ENCODE peak calls at places on chromosomes 2 and 18, in ten cellular contexts. M is OCI-LY7, E is neural progenitor cell, Q is MM.1S, O is Karpas-422, C is keratinocyte, U is IMR-90, V is endothelial cell of umbilical vein, T is hepatocyte, K is SK-N-SH. S is an unnamed sample. For H4K20me1, the result is how much of the 10 kb centered on the place peaks cover.

GRCh38 chr2:166126014-166126639 is 1.7 kb downstream of the SCN1A start:
- DNase-seq in Q (no peak), E (no peak), K (no peak), M (no peak), V (no peak), O (no peak), U (no peak), T (no peak), C (no peak), S (peak)

GRCh38 chr2:235573331-235574221 is 79.7 kb downstream of the AGAP1 start:
- DNase-seq in Q (no peak), T (no peak), V (peak), E (peak), C (no peak), M (no peak), O (no peak), K (peak), U (no peak), S (no peak)

GRCh38 chr2:225471039-225471438 is 71.5 kb downstream of the NYAP2 start:
- DNase-seq in U (no peak), K (no peak), O (no peak), V (no peak), M (no peak), E (no peak), Q (no peak), C (no peak), T (no peak), S (no peak)

GRCh38 chr18:53541924-53542323 is 682.5 kb downstream of the MBD2 start:
- DNase-seq in O (no peak), T (no peak), E (no peak), M (no peak), C (no peak), U (no peak), V (no peak), Q (no peak), K (no peak), S (no peak)

GRCh38 chr2:208657468-208657867 is 250.9 kb downstream of the PTH2R start:
- DNase-seq in U (no peak), M (no peak), E (peak), Q (no peak), C (no peak), T (no peak), K (peak), O (no peak), V (no peak), S (no peak)

GRCh38 chr2:133489641-133490411 is 78.4 kb downstream of the NCKAP5 start:
- DNase-seq in O (no peak), U (peak), Q (no peak), E (no peak), K (no peak), C (no peak), V (no peak), M (no peak), T (no peak), S (peak)

GRCh38 chr2:57218206-57218605 is 828.4 kb upstream of the VRK2 start:
- DNase-seq in O (no peak), U (no peak), Q (no peak), V (no peak), K (no peak), C (no peak), T (no peak), E (no peak), M (no peak), S (no peak)

GRCh38 chr2:72154386-72154785 is 6.7 kb upstream of the CYP26B1 start:
- DNase-seq in M (no peak), T (no peak), C (no peak), V (no peak), K (no peak), O (no peak), E (no peak), U (no peak), Q (no peak), S (no peak)

GRCh38 chr18:67932261-67932660 is 415.7 kb upstream of the DSEL start:
- DNase-seq in U (no peak), K (no peak), M (no peak), O (no peak), E (no peak), V (no peak), Q (no peak), C (no peak), T (no peak), S (no peak)

GRCh38 chr2:111138834-111139233 is 18.1 kb downstream of the BCL2L11 start:
- DNase-seq in O (no peak), Q (no peak), U (no peak), M (no peak), C (no peak), V (no peak), E (no peak), T (no peak), K (no peak), S (no peak)

GRCh38 chr2:160156665-160157064 is 43.4 kb downstream of the ITGB6 start:
- DNase-seq in K (no peak), M (no peak), V (peak), O (no peak), U (peak), Q (no peak), C (no peak), E (no peak), T (no peak), S (peak)

GRCh38 chr2:16645088-16645487 is 20.5 kb downstream of the CYRIA start:
- DNase-seq in U (no peak), V (no peak), E (no peak), Q (no peak), T (no peak), M (no peak), O (no peak), K (no peak), C (no peak), S (peak)
- H4K20me1 ChIP-seq in U (under half), V (under half), E (under half), Q (under half), T (under half), M (under half), O (under half), K (under half), C (under half), S (under half)

GRCh38 chr18:34864836-34865497 is 154.9 kb downstream of the DTNA start:
- DNase-seq in C (no peak), T (no peak), K (peak), U (no peak), M (no peak), Q (no peak), O (no peak), E (no peak), V (no peak), S (no peak)
- H3K4me2 ChIP-seq in C (no peak), T (no peak), K (no peak), U (no peak), M (no peak), Q (no peak), O (no peak), E (no peak), V (no peak), S (no peak)

DNA sequence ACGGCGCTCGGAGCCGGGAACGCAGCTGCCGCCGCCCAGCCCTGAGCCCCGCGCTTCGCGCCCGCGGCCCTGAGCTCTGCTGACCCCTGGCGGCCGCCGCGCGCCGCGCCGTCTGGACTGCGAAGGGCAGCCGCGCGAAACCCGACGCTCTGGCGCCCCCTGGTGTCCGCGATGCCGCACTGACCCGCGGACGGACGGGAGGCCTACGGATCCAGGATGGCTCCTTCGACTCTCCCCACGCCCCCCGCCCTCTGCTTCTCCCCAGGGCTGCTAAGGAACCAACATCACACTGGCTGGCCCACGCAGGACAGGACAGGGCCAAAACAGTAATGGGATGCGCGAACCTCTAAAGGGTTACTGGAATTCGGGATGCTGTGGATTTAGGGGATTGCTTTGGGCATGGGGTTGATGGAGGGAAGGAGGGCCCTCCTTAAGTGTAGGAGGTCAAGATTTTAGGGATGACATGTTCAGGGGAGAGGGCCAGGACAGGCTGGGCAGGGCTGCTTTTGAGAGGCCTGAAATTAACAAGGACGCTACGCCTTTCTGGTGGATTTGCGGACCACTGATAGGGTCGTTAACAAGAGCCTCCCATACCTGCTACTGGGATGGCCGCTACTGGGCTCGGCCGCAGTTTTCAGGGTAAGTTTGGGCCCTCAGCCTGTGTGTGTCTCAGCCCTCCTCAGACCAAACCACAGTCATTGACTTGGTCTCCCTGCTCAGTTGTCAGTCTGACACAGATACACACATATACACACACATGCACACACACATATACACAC is 181.1 kb downstream of the SMAD2 start:
- DNase-seq in V (peak), E (peak), U (peak), M (peak), K (peak), T (peak), Q (peak), C (no peak), O (peak), S (peak)
- H3K4me3 ChIP-seq in V (peak), E (peak), U (peak), M (no peak), K (peak), T (peak), Q (peak), C (no peak), O (no peak), S (peak)

GRCh38 chr2:158458617-158458920 is 1.8 kb downstream of the PKP4 start:
- DNase-seq in V (no peak), E (no peak), T (no peak), U (peak), K (peak), C (no peak), M (no peak), O (no peak), Q (no peak), S (peak)

GRCh38 chr2:158459161-158460003 is 2.6 kb downstream of the PKP4 start:
- DNase-seq in V (peak), K (no peak), C (no peak), U (no peak), T (no peak), E (no peak), Q (no peak), O (no peak), M (no peak), S (peak)

GRCh38 chr2:158463496-158464095 is 6.8 kb downstream of the PKP4 start:
- DNase-seq in C (no peak), Q (no peak), E (no peak), V (no peak), U (no peak), K (no peak), T (no peak), M (no peak), O (no peak), S (no peak)

GRCh38 chr2:158457826-158458616 is 1.3 kb downstream of the PKP4 start:
- DNase-seq in K (peak), O (no peak), Q (peak), U (peak), C (no peak), T (peak), V (peak), E (peak), M (peak), S (peak)

DNA sequence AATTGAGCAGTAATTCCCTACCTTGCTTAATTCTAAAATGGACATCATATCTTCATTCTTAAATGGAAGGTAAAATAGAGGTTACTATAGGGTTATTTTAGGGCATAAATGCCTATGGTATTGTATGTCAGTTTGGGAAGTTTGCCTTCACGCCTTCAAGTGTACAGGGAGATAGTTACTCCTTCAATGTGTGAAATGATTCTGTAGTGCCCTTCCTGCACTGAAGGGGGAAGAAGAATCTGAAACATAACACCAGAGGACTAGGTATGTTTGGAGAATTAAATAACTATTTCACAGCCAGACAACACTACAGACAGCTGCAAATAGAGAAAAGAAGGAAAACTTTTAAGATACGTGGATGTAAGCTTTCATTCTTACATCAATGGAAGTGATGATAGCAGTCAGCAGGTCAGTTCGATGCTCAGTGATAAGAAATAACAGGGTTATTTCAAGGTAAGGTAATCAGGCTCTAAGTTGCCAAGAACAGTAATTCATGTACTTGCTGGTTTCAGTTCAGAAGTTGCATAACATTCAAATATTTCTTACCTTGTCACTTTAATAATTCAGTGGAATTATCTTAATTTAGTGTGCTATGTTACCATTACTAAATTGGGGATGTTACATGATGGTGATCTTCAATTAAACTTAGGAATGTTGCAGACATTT is 4.0 kb downstream of the PKP4 start:
- DNase-seq in V (peak), Q (no peak), K (no peak), T (no peak), C (no peak), M (no peak), E (no peak), O (no peak), U (no peak), S (no peak)
- H4K20me1 ChIP-seq in V (under half), Q (under half), K (under half), T (under half), C (under half), M (under half), E (half or more), O (under half), U (under half), S (half or more)

DNA sequence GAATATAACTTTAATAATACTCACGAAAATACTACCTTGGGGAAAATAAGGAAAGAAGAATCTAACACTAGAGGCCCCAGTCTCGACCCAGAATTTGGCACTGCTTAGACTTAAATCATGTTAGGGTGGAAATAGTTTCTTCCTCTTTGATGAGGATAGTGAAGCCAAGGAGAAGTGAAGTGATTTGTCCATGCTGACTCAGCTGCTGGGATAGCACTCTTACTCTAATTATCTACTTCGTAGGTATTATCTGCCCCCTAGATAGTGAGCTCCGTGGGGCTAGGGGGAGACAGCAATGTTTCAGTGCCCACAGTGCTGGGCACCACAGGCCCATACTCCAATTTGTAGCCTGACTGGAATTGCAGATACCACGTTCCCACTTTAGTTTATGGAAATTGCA is 2.6 kb downstream of the KCTD1 start:
- DNase-seq in C (no peak), T (no peak), U (no peak), O (no peak), Q (no peak), M (no peak), V (no peak), E (no peak), K (no peak), S (no peak)
- H3K4me2 ChIP-seq in C (peak), T (peak), U (peak), O (no peak), Q (peak), M (peak), V (peak), E (peak), K (peak), S (peak)

GRCh38 chr18:25329783-25330182 is 22.2 kb downstream of the ZNF521 start:
- DNase-seq in E (peak), T (no peak), Q (no peak), U (no peak), K (no peak), C (no peak), V (no peak), M (no peak), O (no peak), S (no peak)
- H3K4me3 ChIP-seq in E (no peak), T (no peak), Q (no peak), U (no peak), K (no peak), C (no peak), V (no peak), M (no peak), O (no peak), S (no peak)

GRCh38 chr2:241565413-241565812 is 6.9 kb downstream of the BOK start:
- DNase-seq in T (no peak), U (no peak), Q (no peak), O (no peak), K (no peak), V (no peak), M (no peak), E (no peak), C (no peak), S (no peak)
- H4K20me1 ChIP-seq in T (under half), U (half or more), Q (under half), O (under half), K (under half), V (under half), M (under half), E (under half), C (under half), S (half or more)

DNA sequence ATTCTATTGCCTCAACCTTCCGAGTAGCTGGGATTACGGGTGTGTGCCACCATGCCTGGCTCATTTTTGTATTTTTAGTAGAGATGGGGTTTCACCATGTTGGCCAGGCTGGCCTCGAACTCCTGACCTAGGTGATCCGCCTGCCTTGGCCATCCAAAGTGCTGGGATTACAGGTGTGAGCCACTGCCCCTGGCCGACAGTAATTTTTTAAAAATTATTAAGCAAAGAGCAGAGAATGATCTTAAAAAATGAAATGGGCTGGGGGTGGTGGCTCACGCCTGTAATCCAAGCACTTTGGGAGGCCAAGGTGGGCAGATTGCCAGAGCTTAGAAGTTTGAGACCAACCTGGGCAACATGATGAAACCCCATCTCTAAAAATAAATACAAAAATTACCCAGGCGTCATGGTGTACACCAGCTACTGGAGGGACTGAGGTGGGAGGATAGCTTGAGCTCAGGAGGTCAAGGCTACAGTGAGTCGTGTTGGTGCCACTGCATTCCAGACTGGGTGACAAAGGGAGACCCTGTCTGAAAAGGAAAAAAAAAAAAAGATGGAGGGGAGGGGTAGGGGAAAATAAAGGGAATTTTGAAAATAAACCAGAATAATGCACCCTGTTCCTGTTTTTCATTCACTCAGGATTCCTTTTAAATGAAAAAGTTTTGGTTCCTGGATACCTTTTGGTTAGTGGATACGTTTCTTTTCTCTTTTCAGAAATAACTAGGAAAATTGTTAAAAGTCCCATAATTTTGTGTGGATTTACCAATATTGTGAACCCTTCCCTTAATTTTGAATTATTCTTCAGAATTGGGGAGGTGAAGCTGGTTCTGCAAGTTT is 33.9 kb downstream of the MAP4K4 start:
- DNase-seq in K (no peak), T (no peak), Q (no peak), C (no peak), E (no peak), M (no peak), O (no peak), U (no peak), V (no peak), S (no peak)
- H3K4me2 ChIP-seq in K (no peak), T (no peak), Q (no peak), C (no peak), E (no peak), M (no peak), O (no peak), U (no peak), V (no peak), S (no peak)

GRCh38 chr2:2007551-2008501 is 263.5 kb upstream of the PXDN start:
- DNase-seq in Q (no peak), U (no peak), T (no peak), C (no peak), O (no peak), E (no peak), M (no peak), K (no peak), V (no peak), S (no peak)
- H3K4me3 ChIP-seq in Q (no peak), U (no peak), T (no peak), C (no peak), O (no peak), E (no peak), M (no peak), K (no peak), V (no peak), S (no peak)

GRCh38 chr2:143248631-143249030 is 119.4 kb downstream of the ARHGAP15 start:
- DNase-seq in U (no peak), V (no peak), C (no peak), E (no peak), T (no peak), Q (no peak), O (no peak), K (no peak), M (no peak), S (no peak)
- H4K20me1 ChIP-seq in U (under half), V (under half), C (under half), E (under half), T (under half), Q (under half), O (under half), K (under half), M (under half), S (under half)